ENCODE peak calls at places on chromosomes 13 and 19, in six cellular contexts. M is upper lobe of right lung, A is AG04450, Y is endothelial cell, Q is gastrocnemius medialis, V is fibroblast of the aortic adventitia. F is an unnamed sample.

GRCh38 chr13:51684076-51684475 is 99.8 kb downstream of the WDFY2 start:
- DNase-seq in M (no peak), A (no peak), Y (no peak), Q (no peak), V (peak), F (peak)

GRCh38 chr13:31328549-31329229 is 128.9 kb downstream of the B3GLCT start:
- DNase-seq in M (no peak), A (no peak), Y (no peak), Q (no peak), V (peak), F (peak)

GRCh38 chr13:37340911-37341670 is 235.6 kb upstream of the CSNK1A1L start:
- DNase-seq in M (no peak), A (no peak), Y (no peak), Q (no peak), V (no peak), F (no peak)

GRCh38 chr13:82330499-82330898 is 1551.8 kb downstream of the SLITRK1 start:
- DNase-seq in M (no peak), A (no peak), Y (no peak), Q (no peak), V (peak), F (peak)

GRCh38 chr19:49150106-49150943 is 4.9 kb downstream of the HRC start:
- DNase-seq in M (peak), A (no peak), Y (peak), Q (peak), V (peak), F (peak)

GRCh38 chr13:113766035-113766800 is 7.2 kb downstream of the TMEM255B start:
- DNase-seq in M (peak), A (no peak), Y (no peak), Q (no peak), V (no peak), F (no peak)

GRCh38 chr13:43880451-43880850 is 747 bp downstream of the LACC1 start:
- DNase-seq in M (no peak), A (no peak), Y (no peak), Q (no peak), V (no peak), F (no peak)

GRCh38 chr13:43934273-43934672 is 54.6 kb downstream of the LACC1 start:
- DNase-seq in M (no peak), A (no peak), Y (no peak), Q (no peak), V (no peak), F (no peak)

GRCh38 chr13:75704942-75705320 is 68.8 kb downstream of the LMO7 start:
- DNase-seq in M (peak), A (no peak), Y (no peak), Q (no peak), V (no peak), F (no peak)

GRCh38 chr13:32403108-32403507 is 24.8 kb downstream of the N4BP2L1 start:
- DNase-seq in M (no peak), A (no peak), Y (no peak), Q (no peak), V (no peak), F (no peak)

GRCh38 chr19:4027146-4027545 is 19.6 kb downstream of the PIAS4 start:
- DNase-seq in M (no peak), A (no peak), Y (no peak), Q (no peak), V (no peak), F (no peak)

GRCh38 chr13:23427342-23428182 is 5.9 kb downstream of the SACS start:
- DNase-seq in M (no peak), A (peak), Y (no peak), Q (no peak), V (peak), F (peak)

GRCh38 chr13:97492257-97492656 is 58.3 kb downstream of the RAP2A start:
- DNase-seq in M (no peak), A (no peak), Y (no peak), Q (no peak), V (no peak), F (no peak)

GRCh38 chr19:48511800-48512503 is at the start of gene LMTK3:
- DNase-seq in M (no peak), A (no peak), Y (no peak), Q (no peak), V (peak), F (no peak)

GRCh38 chr13:51584731-51585191 is 499 bp downstream of the WDFY2 start:
- DNase-seq in M (peak), A (no peak), Y (peak), Q (peak), V (peak), F (peak)

GRCh38 chr13:99352351-99353271 is 45.4 kb upstream of the GPR183 start:
- DNase-seq in M (no peak), A (no peak), Y (no peak), Q (no peak), V (no peak), F (no peak)

GRCh38 chr19:32748497-32748896 is 28.9 kb downstream of the TDRD12 start:
- DNase-seq in M (no peak), A (no peak), Y (no peak), Q (no peak), V (no peak), F (no peak)

GRCh38 chr19:43934055-43934984 is 762 bp downstream of the ZNF45 start:
- DNase-seq in M (no peak), A (no peak), Y (peak), Q (no peak), V (peak), F (no peak)

GRCh38 chr13:59391696-59392095 is 772.0 kb downstream of the DIAPH3 start:
- DNase-seq in M (no peak), A (peak), Y (peak), Q (peak), V (peak), F (peak)

GRCh38 chr13:102300379-102300778 is 101.5 kb downstream of the FGF14 start:
- DNase-seq in M (no peak), A (no peak), Y (no peak), Q (no peak), V (no peak), F (no peak)
- TF ChIP-seq CTCF in M (no peak), A (no peak), Y (no peak), Q (no peak), V (no peak), F (no peak)

DNA sequence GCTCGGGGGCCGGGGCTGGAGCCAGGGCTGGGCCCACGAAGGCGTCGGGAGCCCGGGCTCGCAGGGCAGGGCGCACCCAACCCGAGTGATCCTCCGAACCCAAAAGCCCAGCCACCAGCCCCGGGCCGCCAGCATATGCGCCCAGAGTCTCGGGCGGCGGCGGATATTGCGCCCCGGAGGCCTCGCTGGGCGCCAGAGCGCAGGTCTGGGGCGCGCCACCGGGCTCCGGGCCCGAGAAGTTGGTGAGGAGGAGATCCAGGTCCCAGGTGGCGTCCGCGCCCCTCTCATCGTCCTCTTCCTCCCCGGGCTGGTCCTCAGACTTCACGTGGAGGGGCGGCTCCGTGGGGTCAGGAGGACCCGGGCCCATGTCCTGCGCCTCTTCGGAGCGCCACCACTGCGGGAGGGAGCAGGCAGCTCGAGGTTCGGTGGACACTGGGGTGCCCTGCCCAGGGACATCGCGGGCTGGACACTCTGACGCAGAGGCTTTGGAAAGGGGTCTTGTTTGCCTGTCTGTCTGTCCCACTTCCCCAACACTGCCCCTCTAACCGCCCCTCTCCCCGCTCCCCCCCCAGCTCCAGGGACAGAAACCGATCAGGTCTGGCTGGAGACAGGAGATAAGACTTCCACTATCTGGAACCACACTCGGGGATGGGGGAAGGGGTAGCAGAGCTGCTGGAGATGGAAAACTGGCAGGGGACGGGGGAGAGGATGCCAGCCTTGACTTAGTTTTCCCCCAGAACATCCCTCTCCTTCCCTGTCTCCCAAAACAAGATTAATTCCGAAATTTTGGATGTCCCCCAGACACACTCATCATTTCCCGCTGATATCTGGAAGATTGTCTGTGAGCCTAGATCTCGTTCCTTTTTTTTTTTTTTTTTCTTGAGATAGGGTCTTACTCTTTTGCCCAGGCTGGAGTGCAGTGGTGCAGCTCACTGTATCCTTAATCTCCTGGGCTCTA is 973 bp downstream of the KLF1 start:
- DNase-seq in M (no peak), A (no peak), Y (no peak), Q (no peak), V (no peak), F (no peak)
- TF ChIP-seq CTCF in M (no peak), A (no peak), Y (peak), Q (no peak), V (no peak), F (no peak)

GRCh38 chr13:56558698-56559320 is 581.9 kb upstream of the PRR20A start:
- DNase-seq in M (no peak), A (no peak), Y (no peak), Q (no peak), V (no peak), F (no peak)

GRCh38 chr13:56561327-56561726 is 579.4 kb upstream of the PRR20A start:
- DNase-seq in M (no peak), A (no peak), Y (peak), Q (no peak), V (no peak), F (no peak)
- TF ChIP-seq CTCF in M (no peak), A (no peak), Y (no peak), Q (no peak), V (no peak), F (no peak)

GRCh38 chr13:22169473-22169872 is 498.6 kb downstream of the FGF9 start:
- DNase-seq in M (no peak), A (no peak), Y (no peak), Q (no peak), V (no peak), F (no peak)
- TF ChIP-seq CTCF in M (no peak), A (no peak), Y (no peak), Q (no peak), V (no peak), F (no peak)